ENCODE peak calls at places on chromosomes 7 and 10, in four cellular contexts. Y is H1, C is HepG2, X is GM12878. J is an unnamed sample.
A peak's percentile ranks its signal among the peaks of the same experiment; 100 is the strongest.

GRCh38 chr10:76086571-76087260 is 655.3 kb downstream of the LRMDA start:
- DNase-seq in Y (peak; percentile 61), C (peak; percentile 60), X (peak; percentile 4), J (peak; percentile 23)

GRCh38 chr10:27986831-27987230 is 12.0 kb downstream of the ODAD2 start:
- DNase-seq in Y (no peak), C (no peak), X (no peak), J (no peak)

GRCh38 chr7:11328309-11328708 is 354.6 kb downstream of the PHF14 start:
- DNase-seq in Y (no peak), C (no peak), X (no peak), J (no peak)

GRCh38 chr7:55044318-55044717 is 25.5 kb downstream of the EGFR start:
- DNase-seq in Y (no peak), C (no peak), X (no peak), J (no peak)

GRCh38 chr10:114962441-114962840 is 24.4 kb downstream of the TRUB1 start:
- DNase-seq in Y (no peak), C (no peak), X (no peak), J (no peak)

GRCh38 chr7:3426064-3426463 is 125.0 kb downstream of the SDK1 start:
- DNase-seq in Y (no peak), C (no peak), X (no peak), J (no peak)

GRCh38 chr10:124730790-124731189 is 13.4 kb downstream of the FAM53B start:
- DNase-seq in Y (no peak), C (no peak), X (no peak), J (no peak)

GRCh38 chr7:74480861-74481417 is 27.2 kb downstream of the GTF2IRD1 start:
- DNase-seq in Y (no peak), C (no peak), X (no peak), J (no peak)

GRCh38 chr10:16967866-16968721 is 150.9 kb upstream of the RSU1 start:
- DNase-seq in Y (no peak), C (peak; percentile 40), X (no peak), J (no peak)

GRCh38 chr10:3774814-3775670 is 10.0 kb downstream of the KLF6 start:
- DNase-seq in Y (no peak), C (no peak), X (no peak), J (peak; percentile 25)

GRCh38 chr7:134470864-134471263 is 12.0 kb upstream of the AKR1B1 start:
- DNase-seq in Y (no peak), C (peak; percentile 47), X (no peak), J (no peak)

GRCh38 chr10:117663750-117664149 is 121.2 kb downstream of the EMX2 start:
- DNase-seq in Y (no peak), C (peak; percentile 6), X (peak; percentile 83), J (no peak)

GRCh38 chr7:111392294-111392693 is 170.0 kb downstream of the IMMP2L start:
- DNase-seq in Y (no peak), C (no peak), X (no peak), J (no peak)

GRCh38 chr7:111711426-111712065 is 149.3 kb upstream of the IMMP2L start:
- DNase-seq in Y (no peak), C (no peak), X (no peak), J (no peak)

GRCh38 chr10:88066876-88067275 is 203.5 kb downstream of the PTEN start:
- DNase-seq in Y (no peak), C (no peak), X (no peak), J (no peak)

GRCh38 chr7:131223151-131223550 is 104.5 kb upstream of the MKLN1 start:
- DNase-seq in Y (no peak), C (no peak), X (no peak), J (no peak)

GRCh38 chr10:47374611-47375536 is 9.2 kb downstream of the ZNF488 start:
- DNase-seq in Y (peak; percentile 26), C (no peak), X (no peak), J (no peak)

GRCh38 chr10:50310560-50311174 is 59.4 kb upstream of the ASAH2 start:
- DNase-seq in Y (peak; percentile 77), C (peak; percentile 17), X (no peak), J (peak; percentile 88)

GRCh38 chr10:109892885-109893284 is 30.4 kb downstream of the XPNPEP1 start:
- DNase-seq in Y (no peak), C (no peak), X (no peak), J (no peak)

GRCh38 chr10:74949434-74949833 is 123.0 kb downstream of the KAT6B start:
- DNase-seq in Y (no peak), C (no peak), X (no peak), J (no peak)

GRCh38 chr7:135251502-135252327 is 18.1 kb downstream of the STRA8 start:
- DNase-seq in Y (no peak), C (no peak), X (peak; percentile 45), J (no peak)

GRCh38 chr7:151550601-151551286 is 31.0 kb upstream of the RHEB start:
- DNase-seq in Y (no peak), C (peak; percentile 23), X (no peak), J (no peak)

GRCh38 chr10:11263767-11264166 is 246.1 kb downstream of the CELF2 start:
- DNase-seq in Y (no peak), C (no peak), X (no peak), J (no peak)

GRCh38 chr10:133461027-133461426 is 7.3 kb downstream of the SCART1 start:
- DNase-seq in Y (no peak), C (no peak), X (no peak), J (no peak)

GRCh38 chr10:125779403-125780327 is 4.0 kb upstream of the MMP21 start:
- DNase-seq in Y (peak; percentile 22), C (no peak), X (no peak), J (no peak)

GRCh38 chr7:137681657-137682562 is 164.9 kb downstream of the DGKI start:
- DNase-seq in Y (no peak), C (no peak), X (no peak), J (no peak)

GRCh38 chr7:8594115-8594514 is 160.7 kb downstream of the NXPH1 start:
- DNase-seq in Y (no peak), C (peak; percentile 23), X (no peak), J (no peak)

GRCh38 chr10:69413221-69413865 is 3.4 kb downstream of the TACR2 start:
- DNase-seq in Y (peak; percentile 83), C (peak; percentile 41), X (no peak), J (peak; percentile 59)

GRCh38 chr7:150568714-150569113 is 1.5 kb downstream of the GIMAP4 start:
- DNase-seq in Y (no peak), C (no peak), X (no peak), J (no peak)

GRCh38 chr7:47452295-47452694 is 129.6 kb downstream of the TNS3 start:
- DNase-seq in Y (no peak), C (no peak), X (no peak), J (no peak)

GRCh38 chr10:102240467-102241036 is 760 bp downstream of the PITX3 start:
- DNase-seq in Y (no peak), C (no peak), X (no peak), J (no peak)

DNA sequence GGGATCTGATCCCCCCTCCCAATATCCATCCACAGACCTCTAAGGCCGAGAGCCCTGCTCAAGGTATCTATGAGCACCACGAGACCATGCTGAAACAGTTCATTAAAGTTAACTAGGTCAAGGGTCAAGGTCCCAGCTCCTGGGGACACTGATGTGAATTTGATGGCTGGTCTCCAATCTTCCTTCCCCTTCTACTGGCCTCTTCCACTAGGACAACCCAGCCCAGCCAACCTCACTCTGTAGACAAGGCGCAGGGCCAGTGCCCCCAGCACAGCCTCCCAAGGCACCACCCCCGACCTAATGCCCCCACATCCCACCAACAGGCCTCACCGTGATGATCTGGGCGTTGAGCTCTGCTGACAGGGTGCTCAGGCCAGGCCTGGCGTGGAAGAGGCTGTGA is 15.6 kb downstream of the RRP12 start:
- DNase-seq in Y (no peak), C (no peak), X (no peak), J (no peak)
- TF ChIP-seq CREB1 in Y (no peak), C (no peak), X (no peak), J (no peak)

GRCh38 chr7:124033093-124033806 is 383 bp upstream of the TMEM229A start:
- DNase-seq in Y (peak; percentile 74), C (no peak), X (no peak), J (no peak)
- TF ChIP-seq GABPA in Y (peak; percentile 2), C (no peak), X (no peak), J (no peak)

GRCh38 chr10:86648706-86649426 is 5.5 kb upstream of the OPN4 start:
- DNase-seq in Y (no peak), C (no peak), X (no peak), J (no peak)

GRCh38 chr10:86650151-86650550 is 4.2 kb upstream of the OPN4 start:
- DNase-seq in Y (peak; percentile 37), C (no peak), X (no peak), J (no peak)

GRCh38 chr10:86647773-86648705 is 6.3 kb upstream of the OPN4 start:
- DNase-seq in Y (peak; percentile 42), C (no peak), X (no peak), J (no peak)

GRCh38 chr10:86651021-86651471 is 3.3 kb upstream of the OPN4 start:
- DNase-seq in Y (peak; percentile 43), C (no peak), X (no peak), J (no peak)

DNA sequence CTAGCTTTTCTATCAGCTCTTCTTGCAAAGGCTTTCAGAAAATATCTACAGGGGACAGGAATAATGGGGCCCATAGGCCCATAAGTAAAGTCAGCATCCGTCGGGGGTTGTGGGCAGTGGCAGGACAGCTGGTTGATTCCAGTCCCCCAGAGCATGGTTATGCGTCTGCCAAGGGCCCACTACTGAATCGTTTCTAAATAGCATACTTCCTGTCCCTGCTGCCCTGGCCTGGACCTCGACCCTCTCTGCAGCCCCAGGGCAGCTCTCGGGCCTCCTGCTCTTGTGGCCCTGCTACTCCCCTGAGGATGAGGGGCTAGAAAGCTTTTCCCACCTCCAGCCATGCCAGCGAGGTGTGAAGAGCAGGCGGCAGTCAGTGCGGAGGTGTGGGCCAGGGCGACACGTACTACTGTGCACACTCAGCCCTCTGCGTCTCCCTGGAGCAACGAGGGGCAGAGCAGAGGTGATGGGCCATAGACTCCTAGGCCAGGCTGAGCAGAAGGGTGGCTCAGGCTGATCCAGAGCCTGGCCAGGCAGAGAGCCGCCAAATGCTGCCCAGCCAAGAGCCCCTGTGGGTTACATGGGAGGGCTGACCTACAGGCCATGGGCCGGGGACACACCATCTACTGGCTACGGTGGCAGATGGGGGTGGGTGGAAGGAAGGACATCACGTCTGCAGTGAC is 4.7 kb upstream of the OPN4 start:
- DNase-seq in Y (peak; percentile 47), C (no peak), X (no peak), J (no peak)
- TF ChIP-seq CREB1 in Y (no peak), C (no peak), X (no peak), J (no peak)

DNA sequence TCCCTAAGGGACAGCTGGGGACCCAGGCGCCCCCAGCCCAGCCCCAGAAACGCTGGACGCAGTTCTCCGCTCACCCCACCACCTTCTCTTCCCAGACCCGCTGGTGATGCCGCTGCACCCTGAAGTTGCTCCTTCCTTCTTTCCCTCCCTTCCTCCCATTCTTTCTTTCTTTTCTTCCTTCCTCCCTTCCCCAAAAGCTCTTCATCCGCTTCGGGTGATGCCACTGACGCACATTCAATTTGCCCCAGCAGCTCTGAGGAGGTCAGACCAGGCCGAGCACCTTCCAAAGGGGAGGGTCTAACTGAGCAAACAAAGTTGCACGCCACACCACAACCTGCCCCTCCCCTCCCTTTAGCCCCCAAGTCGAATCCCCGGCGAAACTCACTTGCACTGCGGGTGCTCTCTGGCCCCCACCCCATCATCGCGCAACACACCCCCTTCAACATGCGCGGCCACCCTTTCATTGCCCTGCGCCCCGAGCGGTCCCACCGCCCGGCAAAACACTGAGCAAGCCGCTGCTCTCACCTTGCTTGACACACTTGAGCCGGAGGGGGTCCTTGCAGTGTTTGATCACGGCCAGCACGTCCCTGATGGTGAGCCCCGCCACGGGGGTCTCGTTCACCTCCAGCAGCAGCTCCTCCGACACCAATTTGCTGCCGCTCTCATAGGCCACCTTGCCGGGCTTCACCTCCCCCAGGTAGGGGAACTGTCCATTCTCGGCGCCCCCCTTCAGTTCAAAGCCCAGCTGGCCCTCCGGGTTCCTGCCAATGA is 787 bp downstream of the MAGI2 start:
- DNase-seq in Y (peak; percentile 67), C (peak; percentile 60), X (no peak), J (no peak)
- TF ChIP-seq GABPA in Y (no peak), C (no peak), X (no peak), J (no peak)

GRCh38 chr10:97981816-97982215 is 48.6 kb downstream of the CRTAC1 start:
- DNase-seq in Y (no peak), C (no peak), X (no peak), J (no peak)
- TF ChIP-seq CREB1 in Y (no peak), C (no peak), X (no peak), J (no peak)